ENCODE peak calls at places on chromosomes 3 and 15, in seven cellular contexts. One of them, this sample, is unnamed.
A peak's percentile ranks its signal among the peaks of the same experiment; 100 is the strongest.

GRCh38 chr3:61736506-61736905 is 175.1 kb downstream of the PTPRG start:
- DNase-seq in SJSA1: no peak
- DNase-seq in neuronal stem cell: no peak
- DNase-seq in small intestine: no peak
- DNase-seq in gastrocnemius medialis: no peak
- DNase-seq in left lung: no peak
- DNase-seq in tibial artery: no peak
- DNase-seq in this sample: no peak

GRCh38 chr3:79018671-79019136 is 749.1 kb downstream of the ROBO1 start:
- DNase-seq in SJSA1: peak; percentile 64
- DNase-seq in neuronal stem cell: peak; percentile 49
- DNase-seq in small intestine: peak; percentile 8
- DNase-seq in gastrocnemius medialis: peak; percentile 38
- DNase-seq in left lung: peak; percentile 85
- DNase-seq in tibial artery: peak; percentile 59
- DNase-seq in this sample: no peak

GRCh38 chr3:160133757-160134156 is 91.5 kb upstream of the C3orf80 start:
- DNase-seq in SJSA1: no peak
- DNase-seq in neuronal stem cell: no peak
- DNase-seq in small intestine: no peak
- DNase-seq in gastrocnemius medialis: no peak
- DNase-seq in left lung: no peak
- DNase-seq in tibial artery: no peak
- DNase-seq in this sample: no peak

GRCh38 chr3:152073267-152073666 is 195.5 kb upstream of the MBNL1 start:
- DNase-seq in SJSA1: no peak
- DNase-seq in neuronal stem cell: no peak
- DNase-seq in small intestine: no peak
- DNase-seq in gastrocnemius medialis: no peak
- DNase-seq in left lung: no peak
- DNase-seq in tibial artery: no peak
- DNase-seq in this sample: no peak

GRCh38 chr15:81548350-81549116 is 174.5 kb upstream of the TMC3 start:
- DNase-seq in SJSA1: no peak
- DNase-seq in neuronal stem cell: no peak
- DNase-seq in small intestine: no peak
- DNase-seq in gastrocnemius medialis: no peak
- DNase-seq in left lung: no peak
- DNase-seq in tibial artery: no peak
- DNase-seq in this sample: no peak

GRCh38 chr3:154139996-154140436 is 18.8 kb downstream of the ARHGEF26 start:
- DNase-seq in SJSA1: no peak
- DNase-seq in neuronal stem cell: no peak
- DNase-seq in small intestine: no peak
- DNase-seq in gastrocnemius medialis: no peak
- DNase-seq in left lung: no peak
- DNase-seq in tibial artery: no peak
- DNase-seq in this sample: no peak

GRCh38 chr15:56491110-56491722 is 26.3 kb upstream of the MNS1 start:
- DNase-seq in SJSA1: peak; percentile 64
- DNase-seq in neuronal stem cell: peak; percentile 59
- DNase-seq in small intestine: peak; percentile 70
- DNase-seq in gastrocnemius medialis: peak; percentile 23
- DNase-seq in left lung: no peak
- DNase-seq in tibial artery: peak; percentile 66
- DNase-seq in this sample: peak; percentile 48

GRCh38 chr15:99963096-99963825 is 230.0 kb upstream of the LYSMD4 start:
- DNase-seq in SJSA1: peak; percentile 20
- DNase-seq in neuronal stem cell: no peak
- DNase-seq in small intestine: no peak
- DNase-seq in gastrocnemius medialis: no peak
- DNase-seq in left lung: no peak
- DNase-seq in tibial artery: no peak
- DNase-seq in this sample: peak; percentile 17

GRCh38 chr3:164418426-164418825 is 659.9 kb downstream of the SI start:
- DNase-seq in SJSA1: no peak
- DNase-seq in neuronal stem cell: no peak
- DNase-seq in small intestine: no peak
- DNase-seq in gastrocnemius medialis: no peak
- DNase-seq in left lung: no peak
- DNase-seq in tibial artery: no peak
- DNase-seq in this sample: no peak

GRCh38 chr3:133849346-133849745 is 43.7 kb downstream of the SRPRB start:
- DNase-seq in SJSA1: no peak
- DNase-seq in neuronal stem cell: no peak
- DNase-seq in small intestine: no peak
- DNase-seq in gastrocnemius medialis: no peak
- DNase-seq in left lung: no peak
- DNase-seq in tibial artery: no peak
- DNase-seq in this sample: no peak

GRCh38 chr3:154464440-154465148 is 34.6 kb upstream of the GPR149 start:
- DNase-seq in SJSA1: no peak
- DNase-seq in neuronal stem cell: no peak
- DNase-seq in small intestine: no peak
- DNase-seq in gastrocnemius medialis: no peak
- DNase-seq in left lung: no peak
- DNase-seq in tibial artery: no peak
- DNase-seq in this sample: no peak

GRCh38 chr3:114223146-114223545 is 14.2 kb downstream of the ZNF80 start:
- DNase-seq in SJSA1: no peak
- DNase-seq in neuronal stem cell: no peak
- DNase-seq in small intestine: peak; percentile 51
- DNase-seq in gastrocnemius medialis: no peak
- DNase-seq in left lung: no peak
- DNase-seq in tibial artery: no peak
- DNase-seq in this sample: no peak

GRCh38 chr3:168847293-168847883 is 751.7 kb upstream of the GOLIM4 start:
- DNase-seq in SJSA1: no peak
- DNase-seq in neuronal stem cell: peak; percentile 23
- DNase-seq in small intestine: peak; percentile 45
- DNase-seq in gastrocnemius medialis: no peak
- DNase-seq in left lung: no peak
- DNase-seq in tibial artery: no peak
- DNase-seq in this sample: no peak

GRCh38 chr3:179452166-179452544 is 885 bp upstream of the GNB4 start:
- DNase-seq in SJSA1: no peak
- DNase-seq in neuronal stem cell: no peak
- DNase-seq in small intestine: no peak
- DNase-seq in gastrocnemius medialis: no peak
- DNase-seq in left lung: no peak
- DNase-seq in tibial artery: no peak
- DNase-seq in this sample: no peak

GRCh38 chr15:85100186-85100937 is 118.7 kb downstream of the PDE8A start:
- DNase-seq in SJSA1: no peak
- DNase-seq in neuronal stem cell: no peak
- DNase-seq in small intestine: no peak
- DNase-seq in gastrocnemius medialis: no peak
- DNase-seq in left lung: peak; percentile 83
- DNase-seq in tibial artery: no peak
- DNase-seq in this sample: no peak

GRCh38 chr3:105647047-105647446 is 221.8 kb downstream of the CBLB start:
- DNase-seq in SJSA1: peak; percentile 73
- DNase-seq in neuronal stem cell: no peak
- DNase-seq in small intestine: peak; percentile 47
- DNase-seq in gastrocnemius medialis: no peak
- DNase-seq in left lung: no peak
- DNase-seq in tibial artery: no peak
- DNase-seq in this sample: no peak

GRCh38 chr3:72630614-72631344 is 217.5 kb downstream of the SHQ1 start:
- DNase-seq in SJSA1: no peak
- DNase-seq in neuronal stem cell: no peak
- DNase-seq in small intestine: no peak
- DNase-seq in gastrocnemius medialis: no peak
- DNase-seq in left lung: no peak
- DNase-seq in tibial artery: no peak
- DNase-seq in this sample: no peak

GRCh38 chr15:39363761-39364586 is 216.9 kb upstream of the THBS1 start:
- DNase-seq in SJSA1: no peak
- DNase-seq in neuronal stem cell: no peak
- DNase-seq in small intestine: no peak
- DNase-seq in gastrocnemius medialis: no peak
- DNase-seq in left lung: no peak
- DNase-seq in tibial artery: no peak
- DNase-seq in this sample: no peak

GRCh38 chr3:44885618-44886017 is 11.2 kb downstream of the TGM4 start:
- DNase-seq in SJSA1: peak; percentile 92
- DNase-seq in neuronal stem cell: no peak
- DNase-seq in small intestine: no peak
- DNase-seq in gastrocnemius medialis: no peak
- DNase-seq in left lung: no peak
- DNase-seq in tibial artery: no peak
- DNase-seq in this sample: no peak

GRCh38 chr3:74267126-74267525 is 347.3 kb downstream of the CNTN3 start:
- DNase-seq in SJSA1: no peak
- DNase-seq in neuronal stem cell: no peak
- DNase-seq in small intestine: no peak
- DNase-seq in gastrocnemius medialis: no peak
- DNase-seq in left lung: no peak
- DNase-seq in tibial artery: no peak
- DNase-seq in this sample: no peak

GRCh38 chr3:34387831-34388564 is 589.6 kb downstream of the PDCD6IP start:
- DNase-seq in SJSA1: no peak
- DNase-seq in neuronal stem cell: no peak
- DNase-seq in small intestine: peak; percentile 9
- DNase-seq in gastrocnemius medialis: no peak
- DNase-seq in left lung: no peak
- DNase-seq in tibial artery: no peak
- DNase-seq in this sample: no peak

GRCh38 chr3:45596290-45596791 is 1.8 kb downstream of the LIMD1 start:
- DNase-seq in SJSA1: no peak
- DNase-seq in neuronal stem cell: no peak
- DNase-seq in small intestine: no peak
- DNase-seq in gastrocnemius medialis: no peak
- DNase-seq in left lung: no peak
- DNase-seq in tibial artery: peak; percentile 49
- DNase-seq in this sample: no peak

GRCh38 chr3:9673082-9673481 is 23.8 kb downstream of the MTMR14 start:
- DNase-seq in SJSA1: no peak
- DNase-seq in neuronal stem cell: no peak
- DNase-seq in small intestine: no peak
- DNase-seq in gastrocnemius medialis: no peak
- DNase-seq in left lung: no peak
- DNase-seq in tibial artery: no peak
- DNase-seq in this sample: no peak

GRCh38 chr15:74314897-74315438 is 52.5 kb downstream of the CYP11A1 start:
- DNase-seq in SJSA1: peak; percentile 59
- DNase-seq in neuronal stem cell: no peak
- DNase-seq in small intestine: no peak
- DNase-seq in gastrocnemius medialis: no peak
- DNase-seq in left lung: no peak
- DNase-seq in tibial artery: no peak
- DNase-seq in this sample: no peak
- H3K9me3 ChIP-seq in SJSA1: no peaks in the 10 kb centered on the region
- H3K9me3 ChIP-seq in neuronal stem cell: no peaks in the 10 kb centered on the region
- H3K9me3 ChIP-seq in small intestine: no peaks in the 10 kb centered on the region
- H3K9me3 ChIP-seq in gastrocnemius medialis: no peaks in the 10 kb centered on the region
- H3K9me3 ChIP-seq in left lung: no peaks in the 10 kb centered on the region
- H3K9me3 ChIP-seq in tibial artery: no peaks in the 10 kb centered on the region
- H3K9me3 ChIP-seq in this sample: no peaks in the 10 kb centered on the region

DNA sequence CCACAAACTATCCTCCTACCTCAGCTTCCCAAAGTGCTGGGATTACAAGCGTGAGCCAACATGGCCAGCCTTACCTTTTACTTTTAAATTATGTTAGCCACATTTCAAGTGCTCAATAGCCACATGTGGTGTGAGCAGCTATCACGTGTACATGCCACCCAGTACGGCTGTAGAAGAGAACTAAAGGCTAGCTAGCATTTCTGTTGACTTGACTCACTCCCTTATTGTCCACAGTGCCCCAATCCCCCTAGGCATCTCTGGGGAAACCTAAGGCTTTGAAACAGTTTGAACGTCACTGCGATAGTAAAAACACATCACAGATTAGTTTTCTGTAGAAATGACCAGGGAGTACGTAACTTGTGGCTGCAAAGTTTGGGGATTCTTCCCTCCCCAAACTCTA is 12.0 kb downstream of the C15orf40 start:
- DNase-seq in SJSA1: peak; percentile 51
- DNase-seq in neuronal stem cell: no peak
- DNase-seq in small intestine: no peak
- DNase-seq in gastrocnemius medialis: no peak
- DNase-seq in left lung: no peak
- DNase-seq in tibial artery: no peak
- DNase-seq in this sample: no peak
- H3K27ac ChIP-seq in SJSA1: peak overlapping the region; percentile 1
- H3K27ac ChIP-seq in neuronal stem cell: no peak overlapping the region
- H3K27ac ChIP-seq in small intestine: no peak overlapping the region
- H3K27ac ChIP-seq in gastrocnemius medialis: no peak overlapping the region
- H3K27ac ChIP-seq in left lung: no peak overlapping the region
- H3K27ac ChIP-seq in tibial artery: no peak overlapping the region
- H3K27ac ChIP-seq in this sample: no peak overlapping the region

DNA sequence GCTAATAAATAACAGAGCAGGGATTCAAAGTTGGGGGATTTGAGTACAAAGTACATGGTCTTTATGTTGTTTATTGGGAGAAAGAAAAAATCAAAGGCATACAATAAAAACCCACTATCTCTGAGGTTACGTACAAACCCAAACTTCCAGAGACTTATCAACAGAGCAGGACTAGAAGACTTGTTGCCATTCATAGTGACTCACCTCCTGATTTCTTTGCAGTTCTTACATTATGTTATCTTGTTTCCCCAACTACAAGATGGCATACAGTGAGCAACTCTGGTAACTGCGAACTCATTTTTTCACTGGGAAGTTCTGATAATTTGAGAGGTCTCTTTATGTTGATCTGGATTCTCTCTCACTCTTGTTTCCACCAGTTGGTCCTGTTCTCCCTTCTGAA is 80.6 kb upstream of the ETV5 start:
- DNase-seq in SJSA1: no peak
- DNase-seq in neuronal stem cell: no peak
- DNase-seq in small intestine: no peak
- DNase-seq in gastrocnemius medialis: no peak
- DNase-seq in left lung: no peak
- DNase-seq in tibial artery: no peak
- DNase-seq in this sample: no peak
- H3K27me3 ChIP-seq in SJSA1: peaks cover 9% of the 10 kb centered on the region
- H3K27me3 ChIP-seq in neuronal stem cell: peaks cover 66% of the 10 kb centered on the region
- H3K27me3 ChIP-seq in small intestine: peaks cover 9% of the 10 kb centered on the region
- H3K27me3 ChIP-seq in gastrocnemius medialis: peaks cover 11% of the 10 kb centered on the region
- H3K27me3 ChIP-seq in left lung: peaks cover 9% of the 10 kb centered on the region
- H3K27me3 ChIP-seq in tibial artery: no peaks in the 10 kb centered on the region
- H3K27me3 ChIP-seq in this sample: no peaks in the 10 kb centered on the region

DNA sequence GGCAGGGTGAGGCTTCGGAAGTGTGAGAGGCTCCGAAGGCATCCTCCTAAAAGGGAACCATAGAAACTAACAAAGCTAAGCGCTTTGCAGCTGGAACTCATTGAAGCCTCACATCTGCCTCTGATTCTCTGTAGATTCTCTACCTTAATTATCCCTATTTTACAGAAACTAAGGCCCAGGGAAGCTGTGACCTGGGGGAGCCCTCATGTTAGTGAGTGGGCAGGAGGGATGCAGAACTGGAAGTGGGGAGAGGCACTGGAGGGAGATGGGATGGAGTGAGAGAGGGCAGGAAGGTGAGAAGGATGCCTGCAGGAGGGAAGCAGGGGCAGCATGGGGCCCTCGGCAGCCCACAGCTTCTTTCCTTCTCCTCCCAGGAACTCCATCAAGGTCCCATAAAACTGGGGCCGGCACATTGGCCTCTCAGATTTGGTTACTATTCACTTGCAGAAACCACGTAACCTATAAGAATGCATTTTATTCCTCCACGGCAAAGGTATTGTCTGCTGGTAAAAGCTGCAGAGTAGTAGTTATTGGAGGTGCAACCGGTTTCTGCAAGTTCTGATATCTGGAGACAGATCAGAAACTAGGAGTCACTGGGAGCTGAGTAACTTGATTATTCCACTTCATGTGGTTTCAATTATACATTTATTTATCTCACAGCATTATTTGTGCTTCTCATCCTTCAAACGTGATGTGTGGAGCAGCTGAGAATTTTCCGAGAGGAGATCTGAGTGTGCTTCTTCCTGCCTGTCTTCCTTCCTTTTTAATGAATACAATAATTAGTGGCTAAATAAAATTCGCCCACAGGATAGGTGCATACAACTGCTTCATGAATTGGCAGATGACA is 24.0 kb upstream of the CHCHD6 start:
- DNase-seq in SJSA1: no peak
- DNase-seq in neuronal stem cell: no peak
- DNase-seq in small intestine: no peak
- DNase-seq in gastrocnemius medialis: no peak
- DNase-seq in left lung: no peak
- DNase-seq in tibial artery: no peak
- DNase-seq in this sample: no peak
- H3K9me3 ChIP-seq in SJSA1: no peaks in the 10 kb centered on the region
- H3K9me3 ChIP-seq in neuronal stem cell: no peaks in the 10 kb centered on the region
- H3K9me3 ChIP-seq in small intestine: no peaks in the 10 kb centered on the region
- H3K9me3 ChIP-seq in gastrocnemius medialis: no peaks in the 10 kb centered on the region
- H3K9me3 ChIP-seq in left lung: no peaks in the 10 kb centered on the region
- H3K9me3 ChIP-seq in tibial artery: no peaks in the 10 kb centered on the region
- H3K9me3 ChIP-seq in this sample: no peaks in the 10 kb centered on the region

This sample was measured in breast epithelium.